ENCODE peak calls at places on chromosome 9, in nine cellular contexts. A is lower leg skin, Y is cardiac muscle cell, M is NCI-H2081 treated with DMSO at 0.1 percent for 48 hours, O is NCI-H510A treated with DMSO at 0.1 percent for 48 hours, B is NCI-H1930, W is nucleus accumbens, X is NCI-H1092 treated with DMSO at 0.1 percent for 48 hours, T is midbrain. N is an unnamed sample.

GRCh38 chr9:3968891-3969290 is 331.0 kb downstream of the GLIS3 start:
- DNase-seq in A (no peak), Y (no peak), M (no peak), O (no peak), B (no peak), W (no peak), X (no peak), T (no peak), N (no peak)

GRCh38 chr9:133952598-133953550 is 39.2 kb downstream of the VAV2 start:
- DNase-seq in A (no peak), Y (no peak), M (no peak), O (no peak), B (no peak), W (no peak), X (no peak), T (no peak), N (no peak)

GRCh38 chr9:19994296-19994695 is 205.5 kb upstream of the SLC24A2 start:
- DNase-seq in A (no peak), Y (no peak), M (no peak), O (no peak), B (no peak), W (no peak), X (no peak), T (no peak), N (no peak)

GRCh38 chr9:35645736-35646582 is 4.8 kb downstream of the SIT1 start:
- DNase-seq in A (no peak), Y (peak), M (no peak), O (peak), B (no peak), W (no peak), X (no peak), T (no peak), N (no peak)

GRCh38 chr9:5393497-5393896 is 44.2 kb downstream of the PLGRKT start:
- DNase-seq in A (no peak), Y (no peak), M (no peak), O (no peak), B (no peak), W (no peak), X (no peak), T (no peak), N (no peak)

GRCh38 chr9:120478208-120478607 is 101.8 kb downstream of the CDK5RAP2 start:
- DNase-seq in A (no peak), Y (no peak), M (no peak), O (no peak), B (no peak), W (no peak), X (no peak), T (no peak), N (no peak)

GRCh38 chr9:132877818-132878694 is at the start of gene AK8:
- DNase-seq in A (peak), Y (peak), M (no peak), O (peak), B (peak), W (peak), X (peak), T (peak), N (no peak)

GRCh38 chr9:69762527-69762926 is 2.7 kb upstream of the PTAR1 start:
- DNase-seq in A (no peak), Y (no peak), M (no peak), O (no peak), B (no peak), W (no peak), X (no peak), T (no peak), N (no peak)

GRCh38 chr9:106479679-106480078 is 383.3 kb upstream of the ZNF462 start:
- DNase-seq in A (no peak), Y (no peak), M (no peak), O (no peak), B (no peak), W (no peak), X (no peak), T (no peak), N (no peak)

N was measured in NCI-H1436 treated with DMSO at 0.1 percent for 48 hours.